ENCODE peak calls at places on chromosome 14, in five cellular contexts. J is GM23338, V is GM23248, F is HCT116, R is PC-3. C is an unnamed sample. For H3K9me2, the result is how much of the 10 kb centered on the place peaks cover.

GRCh38 chr14:90599748-90600507 is 203.1 kb downstream of the CALM1 start:
- DNase-seq in J (no peak), V (peak), F (no peak), R (peak), C (no peak)

GRCh38 chr14:24094839-24095195 is 706 bp downstream of the PCK2 start:
- DNase-seq in J (peak), V (no peak), F (no peak), R (no peak), C (no peak)

GRCh38 chr14:91059576-91060471 is 617 bp downstream of the RPS6KA5 start:
- DNase-seq in J (peak), V (peak), F (no peak), R (peak), C (peak)

GRCh38 chr14:93115920-93116675 is at the start of gene ITPK1:
- DNase-seq in J (peak), V (peak), F (no peak), R (peak), C (peak)

GRCh38 chr14:50037837-50038236 is 78.5 kb downstream of the VCPKMT start:
- DNase-seq in J (no peak), V (peak), F (no peak), R (no peak), C (no peak)

GRCh38 chr14:72256055-72256454 is 323.8 kb downstream of the RGS6 start:
- DNase-seq in J (no peak), V (peak), F (peak), R (peak), C (no peak)

GRCh38 chr14:72479471-72479931 is 414.4 kb downstream of the DPF3 start:
- DNase-seq in J (no peak), V (no peak), F (no peak), R (no peak), C (peak)

GRCh38 chr14:32426596-32427408 is 97.7 kb downstream of the AKAP6 start:
- DNase-seq in J (no peak), V (no peak), F (no peak), R (peak), C (no peak)

GRCh38 chr14:56153271-56153670 is 35.1 kb downstream of the PELI2 start:
- DNase-seq in J (no peak), V (no peak), F (no peak), R (no peak), C (no peak)

DNA sequence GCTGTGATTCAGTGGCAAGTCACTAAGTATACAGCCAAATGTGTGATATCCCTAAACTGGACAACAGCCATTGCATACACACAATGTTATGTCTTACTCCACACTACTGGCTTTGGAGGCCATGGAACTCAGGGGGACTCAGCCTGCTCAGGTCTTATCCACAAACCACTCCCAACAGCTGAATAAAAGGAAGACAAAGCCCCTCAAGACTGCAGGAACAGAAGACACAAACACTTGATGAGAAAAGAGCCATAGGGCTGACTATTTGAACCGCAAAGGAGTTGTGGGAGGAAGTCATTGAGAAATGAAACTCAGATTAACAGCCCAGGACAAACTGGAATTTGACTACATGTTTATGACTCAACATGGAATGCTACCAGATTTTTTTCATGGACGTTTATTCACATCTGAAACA is 40.9 kb downstream of the PTGER2 start:
- DNase-seq in J (no peak), V (peak), F (no peak), R (peak), C (no peak)
- TF ChIP-seq EZH2phosphoT487 in J (no peak), V (peak), F (no peak), R (no peak), C (no peak)

GRCh38 chr14:70378687-70379086 is 19.2 kb upstream of the COX16 start:
- DNase-seq in J (no peak), V (no peak), F (no peak), R (no peak), C (no peak)
- H3K9me2 ChIP-seq in J (under half), V (under half), F (under half), R (under half), C (under half)

DNA sequence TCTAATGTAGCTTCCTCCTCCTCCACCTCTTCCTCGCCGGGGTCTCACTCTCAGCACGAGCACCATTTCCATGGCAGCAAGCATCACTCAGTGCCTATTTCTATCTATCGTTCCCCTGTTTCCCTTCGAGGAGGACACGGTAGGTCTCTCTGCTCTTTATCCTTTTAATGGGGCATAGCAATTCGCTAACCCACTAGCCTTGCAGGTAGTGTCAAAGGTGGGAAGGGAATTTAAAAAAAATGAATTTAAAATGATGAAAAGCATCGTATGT is 931.0 kb downstream of the DIO2 start:
- DNase-seq in J (no peak), V (no peak), F (no peak), R (no peak), C (no peak)
- TF ChIP-seq EZH2 in J (peak), V (no peak), F (no peak), R (no peak), C (no peak)

GRCh38 chr14:103006106-103006505 is 51.2 kb downstream of the CDC42BPB start:
- DNase-seq in J (no peak), V (no peak), F (no peak), R (no peak), C (no peak)

GRCh38 chr14:103008768-103009342 is 48.5 kb downstream of the CDC42BPB start:
- DNase-seq in J (no peak), V (peak), F (no peak), R (peak), C (no peak)

GRCh38 chr14:103008126-103008525 is 49.2 kb downstream of the CDC42BPB start:
- DNase-seq in J (no peak), V (no peak), F (no peak), R (no peak), C (no peak)

GRCh38 chr14:103006991-103007520 is 50.3 kb downstream of the CDC42BPB start:
- DNase-seq in J (no peak), V (no peak), F (no peak), R (no peak), C (no peak)

GRCh38 chr14:103007555-103007954 is 49.8 kb downstream of the CDC42BPB start:
- DNase-seq in J (no peak), V (no peak), F (no peak), R (no peak), C (no peak)
- TF ChIP-seq EZH2phosphoT487 in J (no peak), V (no peak), F (no peak), R (no peak), C (no peak)

DNA sequence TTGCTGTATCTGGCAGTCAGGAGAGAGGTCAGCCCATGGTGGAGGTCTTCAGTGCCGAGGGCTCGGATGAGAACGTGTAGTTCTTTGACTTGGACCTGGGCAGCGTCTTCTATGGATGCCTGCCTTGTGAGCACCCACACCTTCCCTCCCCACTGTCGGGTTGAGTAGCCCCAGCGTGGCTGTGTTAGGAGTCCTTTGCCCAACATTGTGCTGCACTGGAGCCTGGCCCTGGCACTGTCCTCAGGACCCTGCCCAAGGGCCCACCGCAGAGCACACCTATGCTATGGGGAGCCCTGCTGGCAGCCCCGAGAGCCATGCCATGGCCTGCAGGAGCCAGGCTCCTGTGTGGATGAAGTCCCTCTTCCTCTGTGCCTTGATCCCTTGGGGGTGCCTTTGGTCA is 26.7 kb downstream of the SLC25A29 start:
- DNase-seq in J (no peak), V (no peak), F (no peak), R (no peak), C (no peak)
- H3K9me2 ChIP-seq in J (under half), V (under half), F (under half), R (under half), C (under half)

GRCh38 chr14:36656769-36657408 is 4.8 kb upstream of the PAX9 start:
- DNase-seq in J (peak), V (peak), F (no peak), R (no peak), C (no peak)
- TF ChIP-seq EZH2 in J (peak), V (peak), F (no peak), R (no peak), C (no peak)

DNA sequence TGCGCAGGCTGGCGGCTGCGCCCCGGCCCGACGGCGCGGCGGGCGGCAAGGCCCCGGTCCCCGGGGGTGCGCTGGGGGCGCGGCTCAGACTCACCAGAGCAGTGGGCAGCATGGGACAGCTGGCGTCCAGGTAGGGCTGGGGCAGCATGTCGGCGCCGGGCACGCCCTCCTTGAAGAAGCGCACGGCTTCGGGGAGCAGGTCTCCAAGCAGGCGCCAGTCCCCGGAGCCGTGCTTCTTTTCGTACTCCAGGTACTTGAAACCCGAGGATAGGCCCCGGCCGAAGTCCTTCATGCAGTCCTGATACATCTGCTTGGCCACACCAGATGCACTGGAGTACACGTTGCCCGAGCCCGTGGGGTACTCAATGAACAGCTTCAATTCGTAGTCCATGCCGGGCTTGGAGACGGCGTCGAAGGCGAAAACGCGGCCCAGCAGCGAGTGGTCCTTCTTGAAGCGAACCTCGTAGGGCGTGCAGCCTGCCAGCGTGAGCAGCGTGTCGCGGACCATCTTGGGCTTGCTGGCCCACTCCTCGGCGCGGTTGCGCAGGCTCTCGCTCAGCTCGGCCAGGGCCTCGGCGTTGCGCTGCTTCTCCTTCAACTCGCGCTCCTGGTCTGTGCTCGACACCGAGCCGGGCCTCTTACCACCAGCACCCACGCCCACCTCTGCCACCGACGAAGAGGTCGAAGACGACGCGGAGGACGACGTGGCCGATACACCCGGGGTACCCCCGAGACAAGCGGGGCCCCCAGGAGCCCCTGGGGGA is 2.2 kb downstream of the IRF2BPL start:
- DNase-seq in J (peak), V (peak), F (no peak), R (peak), C (no peak)
- TF ChIP-seq EZH2phosphoT487 in J (no peak), V (no peak), F (no peak), R (no peak), C (no peak)